ENCODE peak calls at places on chromosomes 11 and 22, in ten cellular contexts. W is foreskin fibroblast; N is effector CD4-positive, alpha-beta T cell; K is epithelial cell of proximal tubule; X is BJ; R is activated CD8-positive, alpha-beta memory T cell treated with anti-CD3 and anti-CD28 coated beads for 1 hour; D is cardiac fibroblast; E is GM12864; H is C1 segment of cervical spinal cord; O is hypothalamus. S is an unnamed sample.

GRCh38 chr11:43852057-43852636 is 28.5 kb upstream of the ALKBH3 start:
- DNase-seq in W (peak), N (peak), K (no peak), X (no peak), R (peak), D (peak), E (peak), H (no peak), O (no peak), S (peak)

GRCh38 chr11:126853732-126854131 is 146.8 kb downstream of the KIRREL3 start:
- DNase-seq in W (peak), N (no peak), K (no peak), X (no peak), R (no peak), D (no peak), E (no peak), H (no peak), O (no peak), S (no peak)

GRCh38 chr11:75549370-75549958 is 12.6 kb upstream of the SERPINH1 start:
- DNase-seq in W (no peak), N (no peak), K (no peak), X (no peak), R (no peak), D (no peak), E (no peak), H (no peak), O (no peak), S (no peak)

GRCh38 chr11:61571337-61571736 is 9.5 kb downstream of the SYT7 start:
- DNase-seq in W (no peak), N (no peak), K (no peak), X (no peak), R (no peak), D (no peak), E (no peak), H (no peak), O (no peak), S (no peak)

GRCh38 chr11:110249066-110249465 is 47.3 kb downstream of the RDX start:
- DNase-seq in W (no peak), N (no peak), K (no peak), X (no peak), R (no peak), D (peak), E (no peak), H (no peak), O (no peak), S (no peak)

GRCh38 chr11:6628526-6628925 is 9.3 kb upstream of the TPP1 start:
- DNase-seq in W (no peak), N (no peak), K (no peak), X (no peak), R (no peak), D (no peak), E (no peak), H (no peak), O (no peak), S (no peak)

GRCh38 chr11:122007611-122008071 is 108.4 kb downstream of the BLID start:
- DNase-seq in W (no peak), N (no peak), K (no peak), X (no peak), R (no peak), D (peak), E (no peak), H (no peak), O (no peak), S (no peak)

GRCh38 chr22:38397189-38398097 is 57.6 kb downstream of the KCNJ4 start:
- DNase-seq in W (peak), N (no peak), K (no peak), X (no peak), R (no peak), D (peak), E (peak), H (no peak), O (no peak), S (peak)

GRCh38 chr11:2289350-2289749 is 12.4 kb downstream of the C11orf21 start:
- DNase-seq in W (no peak), N (no peak), K (no peak), X (no peak), R (no peak), D (no peak), E (no peak), H (no peak), O (no peak), S (no peak)

GRCh38 chr11:2467695-2468055 is 22.9 kb downstream of the KCNQ1 start:
- DNase-seq in W (no peak), N (no peak), K (no peak), X (no peak), R (no peak), D (no peak), E (no peak), H (no peak), O (no peak), S (no peak)

GRCh38 chr11:27933992-27934829 is 173.7 kb downstream of the KIF18A start:
- DNase-seq in W (peak), N (no peak), K (no peak), X (peak), R (no peak), D (peak), E (no peak), H (no peak), O (no peak), S (no peak)